ENCODE peak calls at places on chromosomes 11 and 22, in four cellular contexts. S is IMR-90, I is mesendoderm, L is H1. C is an unnamed sample.

GRCh38 chr22:42649261-42650056 is at the start of gene CYB5R3:
- DNase-seq in S (peak), I (peak), L (peak), C (peak)

GRCh38 chr11:3164138-3164539 is 971 bp downstream of the OSBPL5 start:
- DNase-seq in S (no peak), I (peak), L (no peak), C (no peak)

GRCh38 chr22:36325163-36326031 is 62.4 kb downstream of the MYH9 start:
- DNase-seq in S (peak), I (no peak), L (no peak), C (no peak)

GRCh38 chr11:14114269-14114668 is 151.7 kb downstream of the SPON1 start:
- DNase-seq in S (no peak), I (no peak), L (no peak), C (no peak)

GRCh38 chr11:57320719-57321387 is 3.9 kb downstream of the TNKS1BP1 start:
- DNase-seq in S (no peak), I (no peak), L (no peak), C (no peak)

GRCh38 chr22:45096256-45096907 is 67.3 kb upstream of the NUP50 start:
- DNase-seq in S (peak), I (peak), L (peak), C (peak)

GRCh38 chr11:57406337-57406904 is 16.0 kb upstream of the PRG2 start:
- DNase-seq in S (peak), I (no peak), L (no peak), C (no peak)

GRCh38 chr11:60482361-60482760 is 10.2 kb upstream of the MS4A12 start:
- DNase-seq in S (no peak), I (no peak), L (no peak), C (no peak)

GRCh38 chr11:89184021-89184420 is 6.3 kb downstream of the TYR start:
- DNase-seq in S (peak), I (no peak), L (no peak), C (no peak)

GRCh38 chr22:28800308-28801041 is at the start of gene XBP1:
- DNase-seq in S (peak), I (peak), L (peak), C (peak)

GRCh38 chr11:102900346-102900745 is 25.6 kb upstream of the MMP12 start:
- DNase-seq in S (no peak), I (no peak), L (no peak), C (no peak)
- H3K56ac ChIP-seq in S (no peak), I (no peak), L (no peak), C (no peak)

DNA sequence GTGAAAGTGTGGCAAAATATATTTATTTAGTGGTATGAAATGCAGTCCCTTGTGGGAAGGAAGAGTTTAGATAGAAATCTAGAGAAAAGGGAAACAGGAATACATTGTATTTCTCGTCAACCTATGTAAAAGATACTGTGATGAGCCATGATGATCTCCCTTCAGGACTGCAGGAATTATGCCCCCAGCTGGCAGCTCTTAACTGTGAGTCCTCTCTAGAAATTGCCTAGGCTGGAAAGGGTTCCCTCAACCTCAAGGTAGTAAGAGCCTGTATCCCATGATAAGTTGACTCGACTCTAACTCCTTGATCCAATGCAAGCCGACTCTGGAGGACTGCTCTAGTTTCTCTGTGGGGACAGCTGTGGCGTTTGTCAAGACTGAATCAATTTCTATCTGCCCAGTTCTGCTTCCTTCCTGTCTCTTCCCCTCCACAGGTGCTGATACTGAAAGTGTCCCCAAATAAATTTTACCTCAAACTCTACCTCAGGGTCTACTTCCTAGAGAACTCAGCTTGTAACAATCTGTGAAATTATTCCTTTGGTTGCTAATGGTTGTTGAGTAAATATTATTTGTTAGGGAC is 897.3 kb downstream of the METTL15 start:
- DNase-seq in S (no peak), I (peak), L (no peak), C (peak)
- H2AK5ac ChIP-seq in S (peak), I (no peak), L (no peak), C (no peak)

DNA sequence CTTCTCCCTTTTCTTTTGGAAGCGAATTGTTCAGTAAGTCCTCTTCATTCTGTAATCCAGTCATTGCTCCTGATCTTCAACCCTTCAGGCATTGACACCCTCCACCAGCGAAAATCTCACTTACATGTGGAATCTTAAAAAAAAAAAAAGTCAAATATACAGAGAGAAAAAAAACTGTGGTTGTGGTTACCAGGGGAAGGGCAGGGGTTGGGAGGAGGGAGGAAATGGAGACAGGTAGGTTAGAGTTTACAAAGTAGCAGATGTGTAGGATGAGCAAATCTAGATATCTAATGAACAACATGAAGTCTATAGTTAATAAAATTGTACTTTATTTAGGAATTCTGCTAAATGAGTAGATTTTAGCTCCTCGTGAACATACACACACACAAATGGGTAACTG is 17.7 kb upstream of the TMEM123 start:
- DNase-seq in S (no peak), I (no peak), L (no peak), C (no peak)
- H3K9ac ChIP-seq in S (no peak), I (no peak), L (no peak), C (no peak)

GRCh38 chr11:78742430-78742829 is 167.8 kb upstream of the NARS2 start:
- DNase-seq in S (peak), I (no peak), L (no peak), C (no peak)
- H3K56ac ChIP-seq in S (no peak), I (no peak), L (no peak), C (no peak)